ENCODE peak calls at places on chromosomes 7 and 10, in six cellular contexts. X is adrenal gland; K is GM23338; I is stomach; M is mammary epithelial cell; G is CD4-positive, alpha-beta T cell. J is an unnamed sample.

GRCh38 chr7:101410743-101411476 is 48.2 kb downstream of the COL26A1 start:
- DNase-seq in X (peak), K (no peak), I (peak), M (no peak), G (peak), J (peak)

GRCh38 chr10:7409732-7410168 is 1.1 kb downstream of the SFMBT2 start:
- DNase-seq in X (peak), K (no peak), I (no peak), M (no peak), G (no peak), J (no peak)

GRCh38 chr7:15042285-15042684 is 139.7 kb upstream of the DGKB start:
- DNase-seq in X (no peak), K (no peak), I (no peak), M (no peak), G (no peak), J (no peak)

GRCh38 chr10:26725837-26726727 is 28.6 kb downstream of the PDSS1 start:
- DNase-seq in X (peak), K (peak), I (peak), M (peak), G (peak), J (no peak)

GRCh38 chr7:118575393-118575948 is 351.0 kb downstream of the ANKRD7 start:
- DNase-seq in X (no peak), K (no peak), I (no peak), M (no peak), G (no peak), J (no peak)

GRCh38 chr7:135784013-135784412 is 35.4 kb upstream of the FAM180A start:
- DNase-seq in X (no peak), K (no peak), I (no peak), M (no peak), G (no peak), J (no peak)

GRCh38 chr7:1123721-1124120 is 35.8 kb downstream of the GPER1 start:
- DNase-seq in X (peak), K (peak), I (peak), M (no peak), G (no peak), J (peak)

GRCh38 chr10:123148414-123149161 is 652 bp downstream of the HMX2 start:
- DNase-seq in X (no peak), K (peak), I (no peak), M (peak), G (no peak), J (no peak)

GRCh38 chr7:5041047-5041446 is 4.6 kb upstream of the RBAK start:
- DNase-seq in X (no peak), K (peak), I (no peak), M (no peak), G (no peak), J (no peak)

GRCh38 chr10:89393898-89394297 is 1.5 kb downstream of the IFIT1 start:
- DNase-seq in X (no peak), K (no peak), I (no peak), M (no peak), G (no peak), J (no peak)

GRCh38 chr10:121772406-121772805 is 155.4 kb downstream of the ATE1 start:
- DNase-seq in X (no peak), K (no peak), I (no peak), M (no peak), G (no peak), J (no peak)

GRCh38 chr7:156954941-156955340 is 5.4 kb downstream of the NOM1 start:
- DNase-seq in X (no peak), K (no peak), I (no peak), M (peak), G (no peak), J (peak)

GRCh38 chr7:112300831-112301407 is 94.4 kb downstream of the ZNF277 start:
- DNase-seq in X (no peak), K (no peak), I (no peak), M (no peak), G (no peak), J (no peak)

GRCh38 chr7:105307163-105307672 is 81.5 kb downstream of the SRPK2 start:
- DNase-seq in X (no peak), K (no peak), I (no peak), M (no peak), G (no peak), J (no peak)

GRCh38 chr10:2508971-2509605 is 558.3 kb upstream of the PFKP start:
- DNase-seq in X (no peak), K (no peak), I (no peak), M (peak), G (no peak), J (no peak)

GRCh38 chr7:21430575-21430954 is 2.7 kb downstream of the SP4 start:
- DNase-seq in X (no peak), K (no peak), I (no peak), M (no peak), G (no peak), J (no peak)

GRCh38 chr10:6583447-6583846 is 3.4 kb upstream of the PRKCQ start:
- DNase-seq in X (no peak), K (no peak), I (no peak), M (no peak), G (peak), J (no peak)

GRCh38 chr10:14707441-14707840 is 67.3 kb downstream of the FAM107B start:
- DNase-seq in X (no peak), K (peak), I (no peak), M (no peak), G (no peak), J (no peak)

GRCh38 chr10:42977032-42977416 is 99.8 kb upstream of the RET start:
- DNase-seq in X (peak), K (no peak), I (peak), M (no peak), G (no peak), J (no peak)

GRCh38 chr10:103679096-103679790 is 176.1 kb downstream of the SH3PXD2A start:
- DNase-seq in X (no peak), K (no peak), I (no peak), M (no peak), G (no peak), J (no peak)

GRCh38 chr10:19749185-19749729 is 67.0 kb upstream of the PLXDC2 start:
- DNase-seq in X (no peak), K (no peak), I (no peak), M (peak), G (no peak), J (no peak)

GRCh38 chr10:100370561-100370975 is 23.5 kb downstream of the SCD start:
- DNase-seq in X (no peak), K (no peak), I (no peak), M (peak), G (peak), J (no peak)

GRCh38 chr7:27172388-27172774 is 1.7 kb downstream of the HOXA10 start:
- DNase-seq in X (no peak), K (no peak), I (no peak), M (no peak), G (no peak), J (no peak)

GRCh38 chr7:121752706-121753105 is 120.3 kb upstream of the PTPRZ1 start:
- DNase-seq in X (no peak), K (peak), I (no peak), M (no peak), G (no peak), J (peak)

GRCh38 chr10:84108797-84109196 is 30.5 kb upstream of the GHITM start:
- DNase-seq in X (no peak), K (peak), I (no peak), M (no peak), G (no peak), J (no peak)

GRCh38 chr10:131559450-131559911 is 248.0 kb upstream of the TCERG1L start:
- DNase-seq in X (no peak), K (no peak), I (no peak), M (no peak), G (no peak), J (no peak)

GRCh38 chr7:44378744-44379143 is 53.4 kb upstream of the CAMK2B start:
- DNase-seq in X (no peak), K (no peak), I (no peak), M (peak), G (no peak), J (no peak)

GRCh38 chr10:67788028-67788886 is 49.7 kb downstream of the DNAJC12 start:
- DNase-seq in X (peak), K (peak), I (peak), M (no peak), G (peak), J (peak)

GRCh38 chr10:108601856-108602255 is 1321.5 kb downstream of the XPNPEP1 start:
- DNase-seq in X (no peak), K (no peak), I (no peak), M (peak), G (no peak), J (no peak)

GRCh38 chr10:127398140-127398966 is 150.8 kb upstream of the NPS start:
- DNase-seq in X (no peak), K (no peak), I (no peak), M (peak), G (no peak), J (no peak)

GRCh38 chr10:34528320-34528719 is 286.8 kb downstream of the PARD3 start:
- DNase-seq in X (no peak), K (peak), I (no peak), M (peak), G (no peak), J (no peak)

GRCh38 chr7:3682028-3682712 is 381.1 kb downstream of the SDK1 start:
- DNase-seq in X (peak), K (no peak), I (no peak), M (no peak), G (no peak), J (no peak)

GRCh38 chr7:29647020-29647654 is 83.5 kb downstream of the PRR15 start:
- DNase-seq in X (no peak), K (no peak), I (no peak), M (no peak), G (no peak), J (no peak)

GRCh38 chr10:73857446-73857845 is 16.9 kb downstream of the CAMK2G start:
- DNase-seq in X (no peak), K (no peak), I (no peak), M (peak), G (no peak), J (no peak)

GRCh38 chr7:3434611-3435010 is 133.6 kb downstream of the SDK1 start:
- DNase-seq in X (no peak), K (peak), I (no peak), M (no peak), G (no peak), J (no peak)

GRCh38 chr10:37710831-37711616 is 146.4 kb downstream of the ZNF248 start:
- DNase-seq in X (no peak), K (no peak), I (no peak), M (no peak), G (no peak), J (no peak)

GRCh38 chr10:14325325-14325955 is 5.3 kb downstream of the FRMD4A start:
- DNase-seq in X (peak), K (peak), I (peak), M (peak), G (peak), J (peak)

GRCh38 chr7:25753837-25754236 is 398.2 kb upstream of the NFE2L3 start:
- DNase-seq in X (no peak), K (no peak), I (no peak), M (no peak), G (no peak), J (no peak)

GRCh38 chr10:3995302-3996210 is 210.5 kb upstream of the KLF6 start:
- DNase-seq in X (no peak), K (no peak), I (no peak), M (peak), G (no peak), J (no peak)

DNA sequence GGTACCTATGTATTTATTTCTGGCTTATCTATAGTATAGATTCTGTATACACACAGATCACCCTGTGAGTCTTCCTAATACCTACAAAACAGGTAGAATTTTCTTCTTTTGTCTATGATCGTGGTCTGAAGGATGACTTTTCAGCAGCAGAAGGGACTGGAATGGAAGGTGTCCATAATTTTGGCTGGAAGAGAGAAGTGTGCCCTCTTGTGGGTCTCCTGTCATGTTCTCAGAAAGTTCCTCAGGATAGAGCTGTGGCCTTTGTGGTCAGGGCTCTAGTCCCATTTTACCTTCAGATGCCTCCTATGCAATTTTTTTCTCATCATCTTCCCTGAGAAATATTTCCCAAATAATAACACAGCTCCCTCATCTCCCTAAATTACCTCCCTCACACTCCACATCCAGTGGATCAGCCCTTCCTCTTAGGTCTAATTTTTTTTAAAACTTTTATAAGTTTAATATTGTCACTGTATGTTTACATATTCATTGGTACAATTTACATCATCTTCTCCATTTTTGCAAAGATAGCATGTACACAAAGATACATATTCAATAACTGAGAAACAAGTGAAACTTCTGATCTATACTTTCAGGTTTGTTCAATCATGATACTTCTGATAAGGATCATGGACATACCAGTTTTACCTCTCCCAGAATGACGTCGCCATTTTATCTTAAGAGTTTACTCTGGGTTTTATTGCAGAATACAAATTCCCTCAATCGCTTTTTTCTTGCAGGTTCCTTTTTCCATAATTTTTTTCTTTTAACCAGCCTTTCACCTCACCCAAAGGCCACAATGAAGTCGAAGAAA is 112.7 kb downstream of the REEP3 start:
- DNase-seq in X (peak), K (peak), I (no peak), M (peak), G (no peak), J (peak)
- TF ChIP-seq CTCF in X (peak), K (peak), I (peak), M (peak), G (no peak), J (peak)

GRCh38 chr10:25501912-25502311 is 327.1 kb downstream of the GPR158 start:
- DNase-seq in X (no peak), K (no peak), I (no peak), M (no peak), G (no peak), J (peak)
- H3K27ac ChIP-seq in X (no peak), K (no peak), I (no peak), M (no peak), G (no peak), J (no peak)

GRCh38 chr10:50552308-50552707 is 71.4 kb downstream of the SGMS1 start:
- DNase-seq in X (no peak), K (no peak), I (no peak), M (no peak), G (no peak), J (no peak)

GRCh38 chr10:50554381-50554994 is 69.3 kb downstream of the SGMS1 start:
- DNase-seq in X (no peak), K (peak), I (no peak), M (no peak), G (no peak), J (no peak)

GRCh38 chr10:50554995-50555568 is 68.7 kb downstream of the SGMS1 start:
- DNase-seq in X (no peak), K (peak), I (no peak), M (no peak), G (no peak), J (no peak)

GRCh38 chr10:50551894-50552293 is 71.9 kb downstream of the SGMS1 start:
- DNase-seq in X (no peak), K (no peak), I (no peak), M (no peak), G (no peak), J (no peak)

DNA sequence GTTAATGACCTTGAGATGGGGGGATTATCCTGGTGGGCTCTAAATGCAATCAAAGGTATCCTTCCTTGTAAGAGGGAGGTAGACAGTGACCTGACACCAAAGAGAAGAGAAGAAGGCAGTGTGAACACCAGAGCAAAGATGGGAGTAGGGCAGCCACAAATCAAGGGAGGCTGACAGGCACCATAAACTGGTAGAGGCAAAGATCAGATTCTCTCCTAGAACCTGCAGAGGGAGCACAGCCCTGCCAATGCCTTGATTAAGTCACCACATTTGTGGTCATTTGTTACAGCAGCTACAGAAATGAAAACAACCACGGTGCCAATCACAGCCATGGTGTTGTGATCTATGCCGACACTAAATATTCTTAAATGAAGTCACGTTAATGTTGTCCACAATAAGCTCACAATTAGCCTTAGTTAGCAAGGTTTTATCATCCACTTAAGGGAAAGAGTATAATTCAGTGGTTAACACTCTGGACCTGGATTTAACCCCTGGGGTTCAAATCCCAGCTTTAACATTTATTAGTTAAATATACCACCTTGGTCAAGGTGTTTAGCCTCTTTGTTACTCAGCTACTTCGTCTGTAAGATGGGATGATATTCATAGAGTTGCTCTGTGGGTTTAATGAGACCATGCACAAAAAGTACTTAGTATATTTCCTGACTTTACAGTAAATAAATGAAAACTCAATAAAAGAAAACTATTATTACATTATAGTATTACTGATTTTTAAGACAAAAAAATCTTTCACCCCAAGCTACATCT is 70.8 kb downstream of the SGMS1 start:
- DNase-seq in X (no peak), K (peak), I (peak), M (no peak), G (no peak), J (peak)
- TF ChIP-seq CTCF in X (no peak), K (peak), I (no peak), M (peak), G (peak), J (peak)

DNA sequence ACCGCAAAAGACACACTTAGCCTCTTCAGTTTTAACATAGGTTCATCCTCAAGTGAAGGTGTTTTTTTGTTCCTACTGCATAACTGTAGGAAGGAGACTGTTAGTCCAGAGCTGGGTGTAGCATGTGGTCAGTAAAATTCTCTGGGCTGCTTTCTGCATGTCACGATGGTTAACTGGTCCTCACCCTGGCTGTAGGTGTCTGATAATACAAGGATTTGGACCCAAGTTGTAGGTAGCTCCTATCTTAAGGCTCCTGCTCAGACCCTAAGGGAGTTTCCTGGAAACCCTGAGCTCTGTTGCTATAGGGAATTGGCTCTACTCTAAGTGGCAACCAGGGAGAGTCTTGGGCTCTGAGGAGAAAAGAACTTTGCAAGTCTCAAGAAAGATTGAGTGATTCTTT is 112.9 kb downstream of the SAMD9 start:
- DNase-seq in X (no peak), K (no peak), I (no peak), M (no peak), G (no peak), J (no peak)
- H3K27ac ChIP-seq in X (no peak), K (no peak), I (no peak), M (no peak), G (no peak), J (no peak)

GRCh38 chr10:110462308-110463095 is 35.2 kb upstream of the DUSP5 start:
- DNase-seq in X (no peak), K (no peak), I (no peak), M (no peak), G (no peak), J (no peak)
- TF ChIP-seq CTCF in X (no peak), K (no peak), I (no peak), M (no peak), G (no peak), J (no peak)

GRCh38 chr10:117651121-117651520 is 108.6 kb downstream of the EMX2 start:
- DNase-seq in X (no peak), K (no peak), I (no peak), M (no peak), G (no peak), J (no peak)
- H3K27ac ChIP-seq in X (no peak), K (no peak), I (no peak), M (no peak), G (no peak), J (no peak)

GRCh38 chr7:50774299-50774698 is 8.4 kb downstream of the GRB10 start:
- DNase-seq in X (no peak), K (no peak), I (no peak), M (no peak), G (no peak), J (no peak)
- TF ChIP-seq CTCF in X (no peak), K (no peak), I (no peak), M (no peak), G (no peak), J (no peak)

GRCh38 chr10:117351558-117351957 is 23.7 kb downstream of the PDZD8 start:
- DNase-seq in X (no peak), K (no peak), I (no peak), M (no peak), G (no peak), J (no peak)
- H3K27ac ChIP-seq in X (no peak), K (no peak), I (no peak), M (no peak), G (no peak), J (no peak)

DNA sequence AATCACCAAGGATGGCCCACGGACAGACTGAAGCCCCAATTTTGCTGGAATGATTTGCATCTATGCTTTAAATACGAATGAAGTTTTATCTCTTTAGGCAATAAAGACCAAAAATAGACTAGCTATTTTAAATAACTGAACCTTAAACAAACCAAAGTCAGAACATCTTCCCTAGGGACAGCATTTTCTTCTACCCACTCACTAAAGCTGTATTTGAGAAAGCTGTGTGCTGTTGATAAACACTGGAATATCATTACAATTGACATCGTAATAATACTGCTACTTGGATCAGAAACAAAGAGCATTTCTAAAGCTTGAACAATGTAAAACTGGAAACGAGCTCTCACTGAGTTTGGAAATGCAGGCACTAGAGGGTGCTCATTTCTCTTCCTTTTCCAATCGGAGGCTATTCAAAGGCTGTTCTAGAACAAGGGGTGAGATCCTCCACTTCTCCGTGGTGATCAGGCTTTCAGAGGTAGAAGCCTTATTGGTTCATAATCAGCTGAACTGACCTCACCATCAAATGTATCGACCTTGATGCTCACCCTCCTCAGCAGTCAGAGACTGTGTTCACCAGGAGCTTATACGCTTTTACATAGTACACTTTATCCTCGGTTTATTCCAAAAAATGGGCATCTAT is 225.3 kb upstream of the PRSS1 start:
- DNase-seq in X (no peak), K (no peak), I (no peak), M (no peak), G (no peak), J (no peak)
- TF ChIP-seq CTCF in X (no peak), K (no peak), I (no peak), M (no peak), G (no peak), J (no peak)